ENCODE peak calls at places on chromosomes 13 and 19, in five cellular contexts. One of them, this sample, is unnamed.

GRCh38 chr19:35066121-35066520 is 24.6 kb downstream of the HPN start:
- DNase-seq in right cardiac atrium: no peak
- DNase-seq in prostate gland: no peak
- DNase-seq in Karpas-422: no peak
- DNase-seq in cardiac muscle cell: no peak
- DNase-seq in this sample: no peak

GRCh38 chr19:9847087-9847671 is 12.1 kb downstream of the PIN1 start:
- DNase-seq in right cardiac atrium: peak; percentile 76
- DNase-seq in prostate gland: peak; percentile 50
- DNase-seq in Karpas-422: peak; percentile 67
- DNase-seq in cardiac muscle cell: no peak
- DNase-seq in this sample: no peak

GRCh38 chr13:45626731-45627374 is 11.3 kb upstream of the ERICH6B start:
- DNase-seq in right cardiac atrium: no peak
- DNase-seq in prostate gland: no peak
- DNase-seq in Karpas-422: no peak
- DNase-seq in cardiac muscle cell: no peak
- DNase-seq in this sample: no peak

GRCh38 chr13:109744512-109745051 is 41.8 kb downstream of the IRS2 start:
- DNase-seq in right cardiac atrium: peak; percentile 66
- DNase-seq in prostate gland: peak; percentile 69
- DNase-seq in Karpas-422: no peak
- DNase-seq in cardiac muscle cell: no peak
- DNase-seq in this sample: no peak

GRCh38 chr13:98324105-98324504 is 147.0 kb upstream of the RNF113B start:
- DNase-seq in right cardiac atrium: no peak
- DNase-seq in prostate gland: peak; percentile 53
- DNase-seq in Karpas-422: no peak
- DNase-seq in cardiac muscle cell: no peak
- DNase-seq in this sample: no peak

GRCh38 chr13:112726018-112726767 is 36.4 kb downstream of the ATP11A start:
- DNase-seq in right cardiac atrium: no peak
- DNase-seq in prostate gland: no peak
- DNase-seq in Karpas-422: no peak
- DNase-seq in cardiac muscle cell: no peak
- DNase-seq in this sample: no peak

GRCh38 chr13:46964789-46965527 is 68.1 kb upstream of the HTR2A start:
- DNase-seq in right cardiac atrium: no peak
- DNase-seq in prostate gland: no peak
- DNase-seq in Karpas-422: no peak
- DNase-seq in cardiac muscle cell: no peak
- DNase-seq in this sample: no peak

GRCh38 chr19:44356383-44357111 is at the start of gene ZNF112:
- DNase-seq in right cardiac atrium: peak; percentile 87
- DNase-seq in prostate gland: peak; percentile 95
- DNase-seq in Karpas-422: no peak
- DNase-seq in cardiac muscle cell: peak; percentile 93
- DNase-seq in this sample: peak; percentile 91

GRCh38 chr19:29528946-29529645 is 3.3 kb downstream of the VSTM2B start:
- DNase-seq in right cardiac atrium: no peak
- DNase-seq in prostate gland: no peak
- DNase-seq in Karpas-422: no peak
- DNase-seq in cardiac muscle cell: no peak
- DNase-seq in this sample: no peak

GRCh38 chr19:44959691-44960090 is 4.5 kb downstream of the CLPTM1 start:
- DNase-seq in right cardiac atrium: no peak
- DNase-seq in prostate gland: no peak
- DNase-seq in Karpas-422: no peak
- DNase-seq in cardiac muscle cell: no peak
- DNase-seq in this sample: no peak

GRCh38 chr19:29882719-29883105 is 59.3 kb upstream of the URI1 start:
- DNase-seq in right cardiac atrium: no peak
- DNase-seq in prostate gland: no peak
- DNase-seq in Karpas-422: no peak
- DNase-seq in cardiac muscle cell: no peak
- DNase-seq in this sample: no peak

GRCh38 chr13:76223999-76224398 is 587.9 kb downstream of the LMO7 start:
- DNase-seq in right cardiac atrium: no peak
- DNase-seq in prostate gland: no peak
- DNase-seq in Karpas-422: no peak
- DNase-seq in cardiac muscle cell: no peak
- DNase-seq in this sample: no peak

GRCh38 chr13:75393839-75394238 is 88.1 kb downstream of the TBC1D4 start:
- DNase-seq in right cardiac atrium: no peak
- DNase-seq in prostate gland: no peak
- DNase-seq in Karpas-422: no peak
- DNase-seq in cardiac muscle cell: no peak
- DNase-seq in this sample: no peak

GRCh38 chr13:111248822-111249221 is 71.6 kb upstream of the TEX29 start:
- DNase-seq in right cardiac atrium: no peak
- DNase-seq in prostate gland: no peak
- DNase-seq in Karpas-422: no peak
- DNase-seq in cardiac muscle cell: no peak
- DNase-seq in this sample: no peak

GRCh38 chr19:13195678-13196077 is 45.5 kb downstream of the IER2 start:
- DNase-seq in right cardiac atrium: no peak
- DNase-seq in prostate gland: no peak
- DNase-seq in Karpas-422: peak; percentile 86
- DNase-seq in cardiac muscle cell: peak; percentile 61
- DNase-seq in this sample: peak; percentile 87

GRCh38 chr13:52925775-52926285 is 77.4 kb upstream of the PCDH8 start:
- DNase-seq in right cardiac atrium: peak; percentile 34
- DNase-seq in prostate gland: peak; percentile 81
- DNase-seq in Karpas-422: no peak
- DNase-seq in cardiac muscle cell: peak; percentile 67
- DNase-seq in this sample: no peak

GRCh38 chr19:13835791-13836723 is 40.8 kb downstream of the ZSWIM4 start:
- DNase-seq in right cardiac atrium: peak; percentile 62
- DNase-seq in prostate gland: no peak
- DNase-seq in Karpas-422: peak; percentile 40
- DNase-seq in cardiac muscle cell: no peak
- DNase-seq in this sample: no peak

GRCh38 chr19:6773323-6773931 is 919 bp downstream of the VAV1 start:
- DNase-seq in right cardiac atrium: no peak
- DNase-seq in prostate gland: no peak
- DNase-seq in Karpas-422: peak; percentile 96
- DNase-seq in cardiac muscle cell: no peak
- DNase-seq in this sample: no peak

GRCh38 chr13:57992416-57992815 is 360.9 kb downstream of the PCDH17 start:
- DNase-seq in right cardiac atrium: no peak
- DNase-seq in prostate gland: no peak
- DNase-seq in Karpas-422: no peak
- DNase-seq in cardiac muscle cell: no peak
- DNase-seq in this sample: no peak

GRCh38 chr13:80239116-80239515 is 101.8 kb downstream of the SPRY2 start:
- DNase-seq in right cardiac atrium: no peak
- DNase-seq in prostate gland: no peak
- DNase-seq in Karpas-422: no peak
- DNase-seq in cardiac muscle cell: no peak
- DNase-seq in this sample: no peak

GRCh38 chr19:33399745-33400681 is 26.5 kb downstream of the CEBPG start:
- DNase-seq in right cardiac atrium: no peak
- DNase-seq in prostate gland: no peak
- DNase-seq in Karpas-422: no peak
- DNase-seq in cardiac muscle cell: no peak
- DNase-seq in this sample: no peak

GRCh38 chr13:90800082-90800746 is 547.3 kb upstream of the MIR17HG start:
- DNase-seq in right cardiac atrium: peak; percentile 66
- DNase-seq in prostate gland: no peak
- DNase-seq in Karpas-422: no peak
- DNase-seq in cardiac muscle cell: no peak
- DNase-seq in this sample: no peak

GRCh38 chr13:46751811-46752635 is 44.9 kb downstream of the ESD start:
- DNase-seq in right cardiac atrium: no peak
- DNase-seq in prostate gland: no peak
- DNase-seq in Karpas-422: peak; percentile 49
- DNase-seq in cardiac muscle cell: no peak
- DNase-seq in this sample: no peak

GRCh38 chr19:12117203-12117970 is 22.8 kb downstream of the ZNF20 start:
- DNase-seq in right cardiac atrium: peak; percentile 16
- DNase-seq in prostate gland: no peak
- DNase-seq in Karpas-422: peak; percentile 12
- DNase-seq in cardiac muscle cell: no peak
- DNase-seq in this sample: no peak

GRCh38 chr13:112442483-112443090 is 66.4 kb downstream of the SPACA7 start:
- DNase-seq in right cardiac atrium: no peak
- DNase-seq in prostate gland: no peak
- DNase-seq in Karpas-422: no peak
- DNase-seq in cardiac muscle cell: no peak
- DNase-seq in this sample: no peak

GRCh38 chr13:111857336-111857735 is 209.6 kb upstream of the SOX1 start:
- DNase-seq in right cardiac atrium: no peak
- DNase-seq in prostate gland: no peak
- DNase-seq in Karpas-422: no peak
- DNase-seq in cardiac muscle cell: no peak
- DNase-seq in this sample: no peak

GRCh38 chr19:35315883-35316282 is 13.1 kb upstream of the CD22 start:
- DNase-seq in right cardiac atrium: no peak
- DNase-seq in prostate gland: no peak
- DNase-seq in Karpas-422: peak; percentile 61
- DNase-seq in cardiac muscle cell: no peak
- DNase-seq in this sample: no peak

GRCh38 chr19:55488986-55489710 is 912 bp downstream of the SSC5D start:
- DNase-seq in right cardiac atrium: peak; percentile 29
- DNase-seq in prostate gland: no peak
- DNase-seq in Karpas-422: no peak
- DNase-seq in cardiac muscle cell: no peak
- DNase-seq in this sample: no peak

GRCh38 chr13:110396913-110397379 is 89.9 kb downstream of the COL4A2 start:
- DNase-seq in right cardiac atrium: peak; percentile 93
- DNase-seq in prostate gland: peak; percentile 85
- DNase-seq in Karpas-422: no peak
- DNase-seq in cardiac muscle cell: no peak
- DNase-seq in this sample: no peak

GRCh38 chr13:113598481-113598880 is 13.9 kb downstream of the TFDP1 start:
- DNase-seq in right cardiac atrium: no peak
- DNase-seq in prostate gland: no peak
- DNase-seq in Karpas-422: no peak
- DNase-seq in cardiac muscle cell: no peak
- DNase-seq in this sample: no peak

DNA sequence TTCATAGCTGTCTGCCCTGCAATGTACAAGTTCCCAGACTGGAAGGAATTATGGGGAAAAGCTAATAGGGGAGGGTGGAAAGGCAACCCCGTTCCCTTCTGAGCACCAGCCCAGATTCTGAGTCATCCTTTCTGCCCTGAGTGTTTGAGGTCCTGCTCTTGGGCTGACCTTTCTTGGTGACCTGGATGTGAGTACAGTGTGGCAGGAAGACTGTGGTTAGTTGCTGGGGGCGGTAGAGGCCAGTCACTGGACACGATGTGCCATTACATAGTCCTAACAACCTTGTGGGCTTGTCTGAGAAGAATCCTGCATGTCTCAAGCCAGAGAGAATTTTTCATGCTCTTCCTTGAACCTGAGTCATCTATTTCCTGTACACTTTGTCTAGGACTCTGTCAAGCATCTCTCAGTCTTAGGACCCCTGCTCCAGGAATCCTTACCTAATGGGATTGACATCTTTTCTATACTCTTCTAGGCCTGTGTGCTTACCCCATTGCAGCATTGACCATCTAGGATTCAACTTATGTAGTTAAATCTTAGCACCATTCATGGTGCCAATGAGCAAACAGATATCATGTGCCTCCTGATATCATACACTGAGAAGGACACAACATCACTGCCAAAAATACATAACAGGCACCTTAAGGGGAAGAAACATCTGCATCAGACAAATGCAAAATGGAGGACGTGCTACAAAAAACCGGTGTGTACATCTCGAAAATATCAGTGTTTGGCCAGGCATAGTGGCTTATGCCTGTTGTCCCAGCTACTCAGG is 8.1 kb upstream of the ANGPTL4 start:
- DNase-seq in right cardiac atrium: peak; percentile 64
- DNase-seq in prostate gland: no peak
- DNase-seq in Karpas-422: no peak
- DNase-seq in cardiac muscle cell: no peak
- DNase-seq in this sample: no peak
- H3K4me1 ChIP-seq in right cardiac atrium: peaks cover 7% of the 10 kb centered on the region
- H3K4me1 ChIP-seq in prostate gland: no peaks in the 10 kb centered on the region
- H3K4me1 ChIP-seq in Karpas-422: no peaks in the 10 kb centered on the region
- H3K4me1 ChIP-seq in cardiac muscle cell: peaks cover 5% of the 10 kb centered on the region
- H3K4me1 ChIP-seq in this sample: no peaks in the 10 kb centered on the region

GRCh38 chr19:15404097-15404779 is 14.6 kb downstream of the AKAP8L start:
- DNase-seq in right cardiac atrium: no peak
- DNase-seq in prostate gland: no peak
- DNase-seq in Karpas-422: no peak
- DNase-seq in cardiac muscle cell: peak; percentile 76
- DNase-seq in this sample: no peak
- H3K4me1 ChIP-seq in right cardiac atrium: peaks cover 12% of the 10 kb centered on the region
- H3K4me1 ChIP-seq in prostate gland: no peaks in the 10 kb centered on the region
- H3K4me1 ChIP-seq in Karpas-422: peaks cover 12% of the 10 kb centered on the region
- H3K4me1 ChIP-seq in cardiac muscle cell: peaks cover 44% of the 10 kb centered on the region
- H3K4me1 ChIP-seq in this sample: no peaks in the 10 kb centered on the region

GRCh38 chr19:50705422-50706019 is 14.1 kb downstream of the SHANK1 start:
- DNase-seq in right cardiac atrium: no peak
- DNase-seq in prostate gland: no peak
- DNase-seq in Karpas-422: peak; percentile 87
- DNase-seq in cardiac muscle cell: peak; percentile 70
- DNase-seq in this sample: no peak

GRCh38 chr19:50703915-50704548 is 15.6 kb downstream of the SHANK1 start:
- DNase-seq in right cardiac atrium: no peak
- DNase-seq in prostate gland: no peak
- DNase-seq in Karpas-422: no peak
- DNase-seq in cardiac muscle cell: peak; percentile 55
- DNase-seq in this sample: no peak

GRCh38 chr19:50701367-50701985 is 18.1 kb downstream of the SHANK1 start:
- DNase-seq in right cardiac atrium: no peak
- DNase-seq in prostate gland: no peak
- DNase-seq in Karpas-422: no peak
- DNase-seq in cardiac muscle cell: no peak
- DNase-seq in this sample: no peak

GRCh38 chr19:50702158-50702869 is 17.3 kb downstream of the SHANK1 start:
- DNase-seq in right cardiac atrium: no peak
- DNase-seq in prostate gland: no peak
- DNase-seq in Karpas-422: no peak
- DNase-seq in cardiac muscle cell: no peak
- DNase-seq in this sample: no peak

GRCh38 chr19:50702870-50703829 is 16.5 kb downstream of the SHANK1 start:
- DNase-seq in right cardiac atrium: no peak
- DNase-seq in prostate gland: no peak
- DNase-seq in Karpas-422: no peak
- DNase-seq in cardiac muscle cell: no peak
- DNase-seq in this sample: no peak
- H3K4me1 ChIP-seq in right cardiac atrium: no peaks in the 10 kb centered on the region
- H3K4me1 ChIP-seq in prostate gland: no peaks in the 10 kb centered on the region
- H3K4me1 ChIP-seq in Karpas-422: no peaks in the 10 kb centered on the region
- H3K4me1 ChIP-seq in cardiac muscle cell: no peaks in the 10 kb centered on the region
- H3K4me1 ChIP-seq in this sample: no peaks in the 10 kb centered on the region

GRCh38 chr19:4717191-4717965 is 6.3 kb downstream of the DPP9 start:
- DNase-seq in right cardiac atrium: no peak
- DNase-seq in prostate gland: no peak
- DNase-seq in Karpas-422: no peak
- DNase-seq in cardiac muscle cell: no peak
- DNase-seq in this sample: no peak
- H3K4me1 ChIP-seq in right cardiac atrium: peaks cover under 1% of the 10 kb centered on the region
- H3K4me1 ChIP-seq in prostate gland: peaks cover 23% of the 10 kb centered on the region
- H3K4me1 ChIP-seq in Karpas-422: peaks cover 8% of the 10 kb centered on the region
- H3K4me1 ChIP-seq in cardiac muscle cell: peaks cover 5% of the 10 kb centered on the region
- H3K4me1 ChIP-seq in this sample: no peaks in the 10 kb centered on the region

This sample was measured in iPS DF 6.9.